ENCODE peak calls at places on chromosomes 11 and 22, in six cellular contexts. Z, S, T, L, F and Q are unnamed samples. For H3K4me1, the result is how much of the 10 kb centered on the place peaks cover.

GRCh38 chr11:119470316-119471266 is 47.6 kb upstream of the THY1 start:
- DNase-seq in Z (peak), S (no peak), T (no peak), L (peak), F (peak), Q (peak)

GRCh38 chr11:65491614-65492386 is 7.0 kb upstream of the MALAT1 start:
- DNase-seq in Z (peak), S (peak), T (peak), L (peak), F (peak), Q (peak)

GRCh38 chr11:115504279-115505158 is at the start of gene CADM1:
- DNase-seq in Z (peak), S (peak), T (peak), L (peak), F (peak), Q (peak)

GRCh38 chr11:73995247-73995646 is 12.6 kb upstream of the UCP2 start:
- DNase-seq in Z (peak), S (no peak), T (peak), L (no peak), F (no peak), Q (no peak)

GRCh38 chr11:95911369-95911759 is 12.5 kb downstream of the MTMR2 start:
- DNase-seq in Z (no peak), S (no peak), T (no peak), L (no peak), F (no peak), Q (no peak)

GRCh38 chr11:83573097-83573496 is 286.9 kb upstream of the CCDC90B start:
- DNase-seq in Z (peak), S (no peak), T (no peak), L (peak), F (peak), Q (no peak)

GRCh38 chr11:67609316-67609715 is 2.6 kb downstream of the NDUFV1 start:
- DNase-seq in Z (no peak), S (no peak), T (no peak), L (no peak), F (no peak), Q (no peak)

GRCh38 chr11:3147257-3147619 is 17.9 kb downstream of the OSBPL5 start:
- DNase-seq in Z (no peak), S (no peak), T (no peak), L (no peak), F (no peak), Q (no peak)

GRCh38 chr22:19591568-19591967 is 67.4 kb upstream of the CLDN5 start:
- DNase-seq in Z (no peak), S (no peak), T (peak), L (no peak), F (no peak), Q (no peak)

GRCh38 chr11:13963169-13963948 is 836 bp downstream of the SPON1 start:
- DNase-seq in Z (peak), S (peak), T (no peak), L (no peak), F (no peak), Q (no peak)

GRCh38 chr11:26649884-26650283 is 72.0 kb downstream of the SLC5A12 start:
- DNase-seq in Z (peak), S (no peak), T (peak), L (peak), F (peak), Q (peak)

GRCh38 chr11:64762277-64762915 is 2.6 kb upstream of the PYGM start:
- DNase-seq in Z (no peak), S (no peak), T (no peak), L (no peak), F (peak), Q (no peak)

GRCh38 chr11:119134389-119134978 is 13.1 kb downstream of the HINFP start:
- DNase-seq in Z (no peak), S (peak), T (no peak), L (no peak), F (peak), Q (peak)

GRCh38 chr22:38964989-38965388 is 7.6 kb downstream of the APOBEC3A start:
- DNase-seq in Z (no peak), S (no peak), T (no peak), L (no peak), F (no peak), Q (no peak)

GRCh38 chr11:69797156-69797555 is 22.0 kb upstream of the FGF4 start:
- DNase-seq in Z (no peak), S (no peak), T (no peak), L (no peak), F (no peak), Q (no peak)

GRCh38 chr11:19220903-19221682 is 19.3 kb upstream of the CSRP3 start:
- DNase-seq in Z (no peak), S (no peak), T (peak), L (no peak), F (no peak), Q (no peak)

GRCh38 chr22:45905924-45906865 is 70.8 kb downstream of the WNT7B start:
- DNase-seq in Z (peak), S (no peak), T (no peak), L (no peak), F (no peak), Q (no peak)

GRCh38 chr11:61682093-61682732 is 2.0 kb downstream of the DAGLA start:
- DNase-seq in Z (no peak), S (no peak), T (peak), L (no peak), F (peak), Q (peak)

GRCh38 chr11:97506360-97506759 is 1116.5 kb downstream of the JRKL start:
- DNase-seq in Z (no peak), S (no peak), T (no peak), L (no peak), F (no peak), Q (no peak)

GRCh38 chr22:44154431-44154942 is 26.2 kb upstream of the PARVG start:
- DNase-seq in Z (peak), S (no peak), T (no peak), L (no peak), F (no peak), Q (no peak)

GRCh38 chr11:14967581-14968214 is 4.5 kb downstream of the CALCA start:
- DNase-seq in Z (no peak), S (no peak), T (no peak), L (no peak), F (no peak), Q (no peak)

GRCh38 chr11:93652161-93652597 is 9.3 kb upstream of the CEP295 start:
- DNase-seq in Z (peak), S (no peak), T (peak), L (peak), F (peak), Q (peak)

GRCh38 chr11:27722117-27722844 is 22.0 kb upstream of the BDNF start:
- DNase-seq in Z (peak), S (no peak), T (peak), L (peak), F (no peak), Q (peak)
- TF ChIP-seq CTCF in Z (no peak), S (no peak), T (no peak), L (no peak), F (no peak), Q (no peak)

GRCh38 chr22:28923826-28924732 is 40.7 kb downstream of the ZNRF3 start:
- DNase-seq in Z (no peak), S (peak), T (no peak), L (peak), F (no peak), Q (peak)

GRCh38 chr22:28922540-28923244 is 39.3 kb downstream of the ZNRF3 start:
- DNase-seq in Z (no peak), S (no peak), T (no peak), L (no peak), F (no peak), Q (no peak)

GRCh38 chr22:28917747-28918543 is 34.6 kb downstream of the ZNRF3 start:
- DNase-seq in Z (peak), S (no peak), T (no peak), L (no peak), F (no peak), Q (peak)

GRCh38 chr22:28921585-28921879 is 38.2 kb downstream of the ZNRF3 start:
- DNase-seq in Z (no peak), S (no peak), T (no peak), L (no peak), F (no peak), Q (no peak)

DNA sequence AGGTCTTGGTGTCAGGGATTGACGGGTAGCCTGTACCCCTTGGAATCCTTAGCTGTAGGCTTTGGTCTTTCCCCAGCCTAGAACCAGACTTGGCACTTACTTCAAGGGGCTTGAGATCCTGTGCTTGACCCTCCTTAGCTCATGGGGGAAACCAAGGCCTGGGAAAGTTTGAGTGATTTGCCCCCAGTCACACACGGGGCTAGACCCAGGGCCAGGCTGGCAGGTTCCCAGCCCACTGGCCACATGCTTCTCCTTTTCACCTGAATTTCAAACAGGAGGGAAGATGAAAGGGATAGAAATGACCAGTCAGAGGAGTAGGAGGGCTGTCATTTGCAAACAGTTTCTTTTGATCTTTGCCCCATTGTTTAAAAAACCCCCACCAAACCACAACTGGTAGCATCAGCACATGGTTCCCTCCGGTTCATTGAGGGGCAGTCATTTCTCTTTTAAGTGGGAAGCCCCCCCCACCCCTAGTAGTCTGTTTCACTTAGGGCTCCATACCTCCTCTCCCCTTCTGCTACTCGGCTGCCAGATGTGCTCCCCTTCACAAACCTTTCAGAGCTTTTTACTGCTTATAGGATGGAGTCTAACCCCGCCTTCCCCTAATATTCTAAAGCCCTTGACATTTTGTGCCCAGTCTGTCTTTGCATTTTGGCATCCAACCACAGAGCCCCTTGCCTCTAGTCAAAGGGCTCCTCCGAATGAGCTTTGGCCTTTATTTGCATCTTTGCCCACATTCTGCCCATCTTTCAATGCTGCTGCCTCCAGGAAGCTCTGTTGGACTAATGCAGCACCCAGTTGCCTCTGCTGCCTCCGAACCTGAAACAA is 37.6 kb downstream of the ZNRF3 start:
- DNase-seq in Z (no peak), S (no peak), T (no peak), L (no peak), F (no peak), Q (no peak)
- H3K4me1 ChIP-seq in Z (under half), S (half or more), T (under half), L (under half), F (under half), Q (under half)

GRCh38 chr11:72684236-72684912 is 10.2 kb upstream of the PDE2A start:
- DNase-seq in Z (peak), S (peak), T (peak), L (peak), F (peak), Q (peak)
- TF ChIP-seq CTCF in Z (peak), S (peak), T (peak), L (peak), F (peak), Q (peak)

GRCh38 chr22:31044262-31044861 is 36.8 kb upstream of the SMTN start:
- DNase-seq in Z (peak), S (no peak), T (no peak), L (no peak), F (no peak), Q (no peak)

GRCh38 chr22:31046591-31047226 is 34.4 kb upstream of the SMTN start:
- DNase-seq in Z (peak), S (peak), T (peak), L (no peak), F (no peak), Q (peak)

GRCh38 chr22:31045900-31046587 is 35.1 kb upstream of the SMTN start:
- DNase-seq in Z (no peak), S (no peak), T (no peak), L (no peak), F (no peak), Q (no peak)

GRCh38 chr22:31048570-31048969 is 32.5 kb upstream of the SMTN start:
- DNase-seq in Z (no peak), S (no peak), T (no peak), L (no peak), F (no peak), Q (no peak)

DNA sequence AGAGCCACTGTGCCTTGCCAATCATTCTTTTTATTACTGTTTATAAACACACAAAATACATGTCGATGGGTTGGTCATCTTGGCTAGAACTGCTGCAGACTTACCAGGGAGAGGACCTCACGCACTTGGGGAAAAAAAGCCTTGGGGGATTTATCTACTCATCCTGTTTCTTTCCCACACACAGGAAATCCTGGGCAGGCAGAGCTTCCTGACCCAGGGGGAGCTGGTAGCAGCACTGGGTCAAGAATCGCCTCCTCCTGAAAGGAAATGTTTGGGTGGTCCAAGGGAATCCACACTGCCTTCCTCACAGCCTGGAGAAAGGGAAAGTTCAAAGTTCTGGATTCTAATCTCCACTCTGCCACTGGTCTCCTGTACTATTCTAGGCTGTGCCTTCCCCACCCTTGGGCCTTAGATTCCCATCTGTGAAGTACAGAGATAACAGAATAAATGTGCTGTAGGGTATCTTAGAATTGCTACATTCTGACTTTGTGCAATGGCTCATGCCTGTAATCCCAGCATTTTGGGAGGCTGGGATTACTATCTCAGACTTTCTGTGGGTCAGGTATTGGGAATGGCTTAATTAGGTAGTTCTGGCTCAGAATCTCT is 31.2 kb upstream of the SMTN start:
- DNase-seq in Z (no peak), S (no peak), T (peak), L (no peak), F (no peak), Q (no peak)
- H3K4me1 ChIP-seq in Z (under half), S (under half), T (under half), L (under half), F (under half), Q (under half)

DNA sequence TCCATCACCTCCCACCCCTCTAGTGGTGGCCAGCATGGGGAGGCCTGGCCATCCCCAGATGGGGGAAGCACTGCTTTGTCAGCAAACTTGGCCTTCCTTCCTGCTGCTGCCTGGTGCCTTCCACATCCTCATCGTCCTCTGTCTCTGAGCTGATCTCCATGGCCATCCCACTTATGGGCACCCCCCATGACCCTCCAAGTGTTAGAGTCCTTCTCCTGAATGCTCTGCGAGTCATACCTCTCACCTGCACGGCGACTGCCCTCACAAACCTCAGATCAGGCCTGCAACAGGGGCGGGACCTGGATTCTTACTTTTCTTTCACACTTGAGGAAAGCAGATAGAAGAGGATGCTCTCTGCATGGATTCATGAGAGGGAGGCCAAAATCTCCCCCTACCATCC is 24.0 kb downstream of the POU2AF1 start:
- DNase-seq in Z (no peak), S (no peak), T (no peak), L (no peak), F (no peak), Q (no peak)
- TF ChIP-seq CTCF in Z (no peak), S (no peak), T (no peak), L (no peak), F (no peak), Q (no peak)

DNA sequence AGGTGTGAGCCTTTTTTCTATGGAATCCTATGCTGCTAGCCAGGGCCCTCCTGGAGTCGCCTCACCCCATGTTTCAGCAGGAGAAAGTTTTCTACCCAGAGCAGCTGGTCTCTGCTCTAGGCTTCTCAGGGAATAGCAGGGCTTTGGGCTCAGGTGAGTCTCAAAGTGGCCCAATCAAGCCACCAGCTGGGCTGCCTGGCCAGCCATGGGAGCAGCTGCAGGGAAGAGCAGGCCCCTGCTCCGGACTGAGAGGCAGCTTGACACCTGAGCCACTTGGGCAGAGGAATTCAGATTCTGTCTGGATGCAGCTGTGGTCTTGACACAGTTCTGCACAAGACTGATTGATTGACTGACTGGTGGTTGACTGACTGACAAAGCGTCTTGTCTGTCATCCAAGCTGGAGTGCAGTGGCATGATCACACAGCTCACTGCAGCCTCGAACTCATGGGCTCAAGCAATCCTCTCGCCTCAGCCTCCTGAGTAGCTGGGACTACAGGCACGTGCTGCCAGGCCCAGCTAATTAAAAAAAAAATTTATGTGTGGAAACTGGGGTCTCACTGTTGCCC is 57.5 kb upstream of the ARFGAP3 start:
- DNase-seq in Z (no peak), S (no peak), T (no peak), L (no peak), F (no peak), Q (no peak)
- H3K4me1 ChIP-seq in Z (under half), S (under half), T (under half), L (under half), F (under half), Q (under half)